ENCODE peak calls at places on chromosomes 11 and 22, in seven cellular contexts. R is tibial artery, E is ovary, H is right lobe of liver, S is colonic mucosa, F is upper lobe of right lung, G is endodermal cell. Q is an unnamed sample. For H3K4me1, the result is how much of the 10 kb centered on the place peaks cover.

GRCh38 chr22:47188337-47189055 is 426.0 kb downstream of the TBC1D22A start:
- DNase-seq in R (peak), F (peak), H (no peak), G (peak), S (no peak), E (no peak), Q (peak)

GRCh38 chr11:117187799-117188481 is 9.4 kb downstream of the SIDT2 start:
- DNase-seq in R (peak), G (peak), S (peak), H (peak), F (peak), E (peak), Q (peak)

GRCh38 chr11:61516675-61517516 is 8.3 kb downstream of the LRRC10B start:
- DNase-seq in F (no peak), E (no peak), H (no peak), G (peak), R (no peak), S (peak), Q (peak)

GRCh38 chr11:1854949-1855885 is 2.3 kb downstream of the LSP1 start:
- DNase-seq in F (no peak), H (no peak), G (no peak), R (no peak), S (no peak), E (no peak), Q (peak)

GRCh38 chr22:44924724-44925123 is 85.1 kb downstream of the PHF21B start:
- DNase-seq in E (no peak), S (no peak), H (no peak), F (no peak), G (peak), R (peak), Q (no peak)

GRCh38 chr11:37786214-37786755 is 1188.2 kb upstream of the RAG2 start:
- DNase-seq in F (no peak), G (no peak), S (no peak), H (no peak), R (no peak), E (no peak), Q (no peak)

GRCh38 chr11:102026217-102026616 is 21.0 kb upstream of the CFAP300 start:
- DNase-seq in R (no peak), F (no peak), H (no peak), E (no peak), S (no peak), G (no peak), Q (no peak)

GRCh38 chr11:46322759-46323158 is 24.5 kb upstream of the DGKZ start:
- DNase-seq in E (no peak), H (no peak), F (no peak), G (peak), S (peak), R (no peak), Q (no peak)

GRCh38 chr11:75597636-75598035 is 35.6 kb downstream of the SERPINH1 start:
- DNase-seq in G (peak), S (no peak), H (no peak), R (no peak), E (no peak), F (no peak), Q (no peak)

GRCh38 chr11:125312391-125312790 is 147.8 kb downstream of the PKNOX2 start:
- DNase-seq in R (no peak), H (no peak), G (no peak), E (no peak), F (no peak), S (no peak), Q (no peak)

GRCh38 chr11:33375688-33376311 is 118.6 kb downstream of the HIPK3 start:
- DNase-seq in S (no peak), H (no peak), G (peak), R (no peak), E (no peak), F (no peak), Q (no peak)

GRCh38 chr11:1203505-1204271 is 19.2 kb upstream of the MUC5B start:
- DNase-seq in H (peak), G (peak), E (no peak), S (peak), R (peak), F (peak), Q (no peak)

GRCh38 chr11:81444306-81444705 is 1289.4 kb downstream of the FAM181B start:
- DNase-seq in E (no peak), S (no peak), G (peak), H (no peak), R (no peak), F (no peak), Q (no peak)

GRCh38 chr22:48153726-48154125 is 1391.3 kb downstream of the TBC1D22A start:
- DNase-seq in H (no peak), R (peak), G (no peak), S (peak), E (no peak), F (no peak), Q (no peak)

GRCh38 chr22:28883917-28884753 is 763 bp downstream of the ZNRF3 start:
- DNase-seq in F (peak), R (peak), S (peak), G (peak), H (peak), E (peak), Q (peak)

DNA sequence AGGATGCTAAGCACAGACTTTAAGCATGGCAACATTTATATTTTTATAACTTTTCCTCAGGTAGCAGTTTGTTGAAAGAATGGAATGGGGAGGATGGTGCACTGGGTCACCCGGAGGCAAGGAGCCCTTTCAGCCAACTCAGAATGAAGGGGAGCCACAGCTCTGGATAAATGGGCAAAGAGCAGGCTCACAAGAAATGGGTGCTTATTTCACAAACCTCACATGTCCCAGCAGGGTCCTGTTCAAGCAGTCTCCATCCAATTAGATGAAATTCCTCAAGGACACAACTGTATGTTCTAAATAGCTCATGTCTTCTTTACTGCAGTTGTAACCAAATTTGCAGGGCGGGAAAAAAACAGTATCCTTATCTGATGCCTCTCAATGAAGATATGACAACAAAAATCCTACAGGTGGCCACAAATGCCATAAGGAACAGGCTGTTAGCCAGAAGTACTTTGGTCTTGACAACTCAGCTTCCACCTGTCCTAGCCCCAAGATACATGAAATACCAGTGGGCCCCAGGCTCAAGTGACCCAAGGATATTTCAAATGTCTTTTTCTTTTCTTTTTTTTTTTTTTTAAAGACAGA is 48.2 kb downstream of the MAPK1 start:
- DNase-seq in R (no peak), E (no peak), F (no peak), G (no peak), H (no peak), S (no peak), Q (no peak)
- H3K4me1 ChIP-seq in R (under half), E (under half), F (half or more), G (under half), H (under half), S (under half), Q (under half)

GRCh38 chr11:9922806-9923205 is 258.9 kb downstream of the SWAP70 start:
- DNase-seq in F (no peak), S (no peak), E (no peak), R (no peak), G (peak), H (no peak), Q (no peak)
- H3K27ac ChIP-seq in F (no peak), S (no peak), E (no peak), R (no peak), G (peak), H (no peak), Q (no peak)

GRCh38 chr22:50268655-50269113 is 1.5 kb downstream of the MAPK11 start:
- DNase-seq in E (peak), F (peak), R (no peak), S (peak), H (no peak), G (no peak), Q (no peak)

GRCh38 chr22:50270302-50271010 is at the start of gene MAPK11:
- DNase-seq in R (peak), F (peak), H (peak), E (peak), S (peak), G (peak), Q (peak)

GRCh38 chr22:50271519-50271970 is 1.4 kb upstream of the MAPK11 start:
- DNase-seq in G (peak), E (peak), R (no peak), H (peak), S (peak), F (peak), Q (peak)

GRCh38 chr22:50271011-50271394 is 823 bp upstream of the MAPK11 start:
- DNase-seq in S (no peak), G (no peak), F (no peak), H (no peak), R (no peak), E (no peak), Q (no peak)

GRCh38 chr22:50269573-50270301 is 443 bp downstream of the MAPK11 start:
- DNase-seq in E (peak), F (no peak), H (no peak), R (no peak), S (no peak), G (peak), Q (peak)
- H3K4me1 ChIP-seq in E (under half), F (under half), H (under half), R (under half), S (under half), G (under half), Q (half or more)

GRCh38 chr11:134519390-134519750 is 107.3 kb upstream of the B3GAT1 start:
- DNase-seq in R (no peak), H (no peak), F (peak), E (no peak), S (no peak), G (no peak), Q (no peak)

GRCh38 chr11:134519788-134520187 is 107.7 kb upstream of the B3GAT1 start:
- DNase-seq in R (no peak), G (no peak), E (no peak), H (no peak), S (no peak), F (no peak), Q (no peak)

GRCh38 chr11:134522782-134523570 is 110.9 kb upstream of the B3GAT1 start:
- DNase-seq in G (no peak), R (no peak), H (no peak), E (no peak), F (no peak), S (no peak), Q (no peak)

GRCh38 chr11:134521001-134521400 is 109.0 kb upstream of the B3GAT1 start:
- DNase-seq in S (no peak), F (no peak), E (no peak), R (no peak), G (no peak), H (no peak), Q (no peak)

DNA sequence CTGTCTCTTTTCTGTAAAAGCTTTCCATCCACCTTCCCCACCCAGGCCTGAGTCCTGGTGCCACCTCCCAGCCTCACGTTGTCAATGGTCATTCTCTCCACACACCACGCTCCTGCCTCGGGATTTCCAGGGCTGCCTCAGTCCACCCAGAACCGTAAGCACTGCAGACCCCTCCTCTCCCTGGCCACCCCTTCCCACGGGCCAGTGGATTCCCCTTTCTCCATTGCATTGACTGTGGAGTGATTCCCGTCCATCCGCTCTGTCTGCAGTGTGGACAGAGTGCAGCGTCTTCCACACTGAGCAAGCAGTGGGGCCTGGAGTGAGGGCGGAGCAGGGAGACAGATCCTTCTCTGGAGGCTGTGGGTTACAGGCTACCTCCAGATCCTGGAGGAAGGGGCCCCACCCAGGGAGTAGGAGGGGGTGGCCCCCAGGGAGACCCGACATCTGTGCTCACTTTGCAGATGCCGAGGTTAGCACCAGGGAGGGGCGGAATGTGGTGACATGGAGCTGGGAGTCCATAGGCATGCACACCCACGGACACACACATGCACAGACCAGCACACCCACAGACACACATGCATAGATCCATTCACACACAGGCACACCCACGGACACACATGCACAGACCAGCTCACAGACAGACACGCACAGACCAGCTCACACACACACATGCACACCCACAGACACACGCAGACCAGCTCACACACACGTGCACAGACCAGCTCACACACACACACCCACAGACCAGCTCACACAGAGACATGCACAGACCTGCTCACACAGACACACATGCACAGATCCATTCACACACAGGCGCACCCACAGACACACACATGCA is 109.6 kb upstream of the B3GAT1 start:
- DNase-seq in E (no peak), R (no peak), H (no peak), S (no peak), G (no peak), F (no peak), Q (no peak)
- H3K27ac ChIP-seq in E (no peak), R (no peak), H (no peak), S (no peak), G (no peak), F (no peak), Q (no peak)

GRCh38 chr22:37336474-37337028 is 54.2 kb downstream of the CYTH4 start:
- DNase-seq in G (no peak), F (no peak), E (no peak), R (no peak), S (peak), H (no peak), Q (no peak)

GRCh38 chr22:37334859-37335818 is 52.8 kb downstream of the CYTH4 start:
- DNase-seq in H (no peak), R (no peak), G (peak), F (no peak), E (no peak), S (no peak), Q (no peak)

GRCh38 chr22:37335819-37336199 is 53.5 kb downstream of the CYTH4 start:
- DNase-seq in E (no peak), R (no peak), G (no peak), H (no peak), S (no peak), F (no peak), Q (no peak)

GRCh38 chr22:37333724-37334460 is 51.6 kb downstream of the CYTH4 start:
- DNase-seq in E (no peak), S (no peak), H (no peak), G (no peak), R (no peak), F (no peak), Q (no peak)

GRCh38 chr22:37334461-37334858 is 52.2 kb downstream of the CYTH4 start:
- DNase-seq in G (peak), E (no peak), H (no peak), S (no peak), R (no peak), F (no peak), Q (no peak)
- H3K4me1 ChIP-seq in G (under half), E (under half), H (under half), S (under half), R (under half), F (under half), Q (under half)

GRCh38 chr11:76652989-76653673 is 17.4 kb downstream of the LRRC32 start:
- DNase-seq in F (no peak), G (peak), H (no peak), S (peak), E (peak), R (peak), Q (peak)

GRCh38 chr11:76653674-76654309 is 16.8 kb downstream of the LRRC32 start:
- DNase-seq in H (no peak), F (no peak), S (peak), R (peak), G (peak), E (peak), Q (peak)

GRCh38 chr11:76655466-76656086 is 15.0 kb downstream of the LRRC32 start:
- DNase-seq in R (peak), G (peak), E (peak), F (no peak), S (peak), H (no peak), Q (peak)

GRCh38 chr11:76654980-76655379 is 15.6 kb downstream of the LRRC32 start:
- DNase-seq in F (no peak), S (peak), R (no peak), G (peak), H (no peak), E (no peak), Q (no peak)

DNA sequence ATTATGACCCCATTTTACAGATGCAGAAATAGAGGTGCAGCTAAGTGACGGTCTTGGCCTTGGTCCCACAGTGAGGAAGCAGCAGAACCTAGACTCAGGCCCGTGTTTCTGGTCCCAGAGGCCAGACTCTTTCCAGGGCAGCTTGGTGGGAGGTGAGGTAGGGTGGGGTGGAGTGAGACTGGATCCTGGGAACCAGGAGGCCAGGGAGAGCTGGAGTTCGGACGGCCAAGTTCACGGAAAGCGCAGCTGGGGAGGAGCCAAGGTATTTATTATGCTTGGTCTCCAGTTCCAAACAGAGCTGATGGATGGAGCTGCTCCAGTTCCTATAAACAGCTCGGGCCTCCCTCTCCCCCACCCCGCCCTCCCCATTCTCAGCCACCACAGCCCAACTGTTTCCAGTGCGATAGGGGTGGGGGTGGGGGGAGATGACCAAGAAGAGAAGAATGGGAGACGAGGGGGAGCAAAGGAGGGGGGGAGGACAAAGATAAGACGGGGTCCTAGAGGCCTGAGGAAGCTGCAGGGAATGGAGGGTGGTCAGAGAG is 16.2 kb downstream of the LRRC32 start:
- DNase-seq in S (peak), H (no peak), E (peak), R (peak), G (peak), F (no peak), Q (peak)
- H3K27ac ChIP-seq in S (peak), H (no peak), E (peak), R (peak), G (no peak), F (peak), Q (peak)

Q was measured in upper lobe of left lung.